ENCODE peak calls at places on chromosomes 5 and 9, in eight cellular contexts. F is BE2C; U is CD4-positive, alpha-beta T cell; C is cardiac fibroblast; G is Caco-2; Y is breast epithelium; I is esophagus squamous epithelium; L is tibial nerve. B is an unnamed sample.

GRCh38 chr5:39580702-39581498 is 156.1 kb upstream of the DAB2 start:
- DNase-seq in F (no peak), U (no peak), C (peak; percentile 76), G (no peak), Y (no peak), I (no peak), L (no peak), B (no peak)

GRCh38 chr9:105341784-105342183 is 97.3 kb downstream of the SLC44A1 start:
- DNase-seq in F (no peak), U (no peak), C (peak; percentile 35), G (no peak), Y (no peak), I (no peak), L (no peak), B (no peak)

GRCh38 chr5:174690256-174690655 is 34.1 kb upstream of the MSX2 start:
- DNase-seq in F (no peak), U (no peak), C (peak; percentile 6), G (peak; percentile 50), Y (no peak), I (no peak), L (no peak), B (no peak)

GRCh38 chr5:62354028-62354874 is 48.2 kb downstream of the KIF2A start:
- DNase-seq in F (peak; percentile 45), U (no peak), C (peak; percentile 74), G (no peak), Y (no peak), I (no peak), L (no peak), B (no peak)

GRCh38 chr5:112174959-112175594 is 244.0 kb downstream of the EPB41L4A start:
- DNase-seq in F (peak; percentile 39), U (no peak), C (peak; percentile 70), G (no peak), Y (no peak), I (no peak), L (no peak), B (no peak)

GRCh38 chr9:74133921-74134320 is 363.2 kb upstream of the RORB start:
- DNase-seq in F (no peak), U (no peak), C (no peak), G (no peak), Y (no peak), I (no peak), L (no peak), B (no peak)

GRCh38 chr9:16030513-16031185 is 477.8 kb downstream of the CCDC171 start:
- DNase-seq in F (no peak), U (no peak), C (peak; percentile 93), G (no peak), Y (no peak), I (no peak), L (no peak), B (no peak)

GRCh38 chr5:35938518-35939227 is at the start of gene CAPSL:
- DNase-seq in F (no peak), U (no peak), C (peak; percentile 63), G (peak; percentile 75), Y (peak; percentile 43), I (no peak), L (no peak), B (peak; percentile 68)

GRCh38 chr9:137665697-137666504 is 47.1 kb downstream of the EHMT1 start:
- DNase-seq in F (no peak), U (no peak), C (no peak), G (no peak), Y (no peak), I (no peak), L (no peak), B (no peak)

GRCh38 chr9:123284658-123285057 is 16.3 kb upstream of the STRBP start:
- DNase-seq in F (no peak), U (no peak), C (no peak), G (no peak), Y (no peak), I (no peak), L (no peak), B (no peak)

GRCh38 chr5:79236364-79236969 is 536 bp downstream of the JMY start:
- DNase-seq in F (peak; percentile 47), U (peak; percentile 50), C (no peak), G (no peak), Y (peak; percentile 22), I (no peak), L (no peak), B (peak; percentile 43)

GRCh38 chr5:95863383-95863757 is 40.8 kb upstream of the GLRX start:
- DNase-seq in F (no peak), U (no peak), C (peak; percentile 93), G (no peak), Y (no peak), I (no peak), L (peak; percentile 48), B (no peak)

GRCh38 chr5:44294492-44294891 is 94.7 kb downstream of the FGF10 start:
- DNase-seq in F (no peak), U (no peak), C (no peak), G (no peak), Y (no peak), I (no peak), L (peak; percentile 49), B (no peak)

GRCh38 chr5:141889282-141889871 is 11.2 kb upstream of the PCDH1 start:
- DNase-seq in F (no peak), U (no peak), C (peak; percentile 54), G (no peak), Y (no peak), I (no peak), L (no peak), B (no peak)

GRCh38 chr5:99037668-99038067 is 108.9 kb upstream of the CHD1 start:
- DNase-seq in F (no peak), U (peak; percentile 57), C (no peak), G (no peak), Y (no peak), I (no peak), L (no peak), B (no peak)

GRCh38 chr9:108468364-108468763 is 387.4 kb downstream of the ACTL7B start:
- DNase-seq in F (peak; percentile 74), U (no peak), C (peak; percentile 61), G (no peak), Y (no peak), I (no peak), L (no peak), B (no peak)

GRCh38 chr5:173201636-173202265 is 33.3 kb downstream of the NKX2-5 start:
- DNase-seq in F (no peak), U (no peak), C (peak; percentile 86), G (no peak), Y (no peak), I (no peak), L (no peak), B (no peak)

GRCh38 chr9:120710110-120710981 is 3.9 kb downstream of the MEGF9 start:
- DNase-seq in F (no peak), U (no peak), C (peak; percentile 67), G (no peak), Y (no peak), I (no peak), L (no peak), B (no peak)

GRCh38 chr5:138111181-138111580 is 27.3 kb downstream of the WNT8A start:
- DNase-seq in F (no peak), U (no peak), C (no peak), G (no peak), Y (no peak), I (no peak), L (no peak), B (no peak)

GRCh38 chr9:99472240-99472915 is 250.3 kb downstream of the SEC61B start:
- DNase-seq in F (no peak), U (no peak), C (no peak), G (no peak), Y (no peak), I (no peak), L (no peak), B (no peak)

GRCh38 chr9:105557804-105558610 is at the start of gene FKTN:
- DNase-seq in F (peak; percentile 88), U (peak; percentile 78), C (peak; percentile 89), G (peak; percentile 91), Y (peak; percentile 72), I (peak; percentile 24), L (peak; percentile 73), B (peak; percentile 81)

GRCh38 chr5:60141119-60141518 is 247.6 kb upstream of the PDE4D start:
- DNase-seq in F (no peak), U (no peak), C (no peak), G (no peak), Y (no peak), I (no peak), L (no peak), B (no peak)
- TF ChIP-seq CTCF in F (no peak), U (no peak), C (no peak), G (no peak), Y (no peak), I (no peak), L (no peak), B (no peak)

GRCh38 chr5:148005788-148006520 is 57.8 kb upstream of the SPINK5 start:
- DNase-seq in F (peak; percentile 58), U (no peak), C (peak; percentile 18), G (no peak), Y (no peak), I (no peak), L (no peak), B (no peak)
- TF ChIP-seq CTCF in F (peak; percentile 61), U (no peak), C (peak; percentile 14), G (no peak), Y (no peak), I (no peak), L (no peak), B (peak; percentile 12)

GRCh38 chr5:158758666-158759065 is 341.1 kb downstream of the EBF1 start:
- DNase-seq in F (no peak), U (no peak), C (peak; percentile 82), G (no peak), Y (no peak), I (no peak), L (no peak), B (no peak)

GRCh38 chr5:158759276-158759675 is 340.4 kb downstream of the EBF1 start:
- DNase-seq in F (no peak), U (no peak), C (peak; percentile 33), G (no peak), Y (no peak), I (no peak), L (no peak), B (no peak)

GRCh38 chr5:158755221-158755620 is 344.5 kb downstream of the EBF1 start:
- DNase-seq in F (no peak), U (no peak), C (no peak), G (no peak), Y (no peak), I (no peak), L (no peak), B (no peak)

GRCh38 chr5:158755971-158756370 is 343.7 kb downstream of the EBF1 start:
- DNase-seq in F (no peak), U (no peak), C (peak; percentile 32), G (no peak), Y (no peak), I (no peak), L (no peak), B (no peak)

DNA sequence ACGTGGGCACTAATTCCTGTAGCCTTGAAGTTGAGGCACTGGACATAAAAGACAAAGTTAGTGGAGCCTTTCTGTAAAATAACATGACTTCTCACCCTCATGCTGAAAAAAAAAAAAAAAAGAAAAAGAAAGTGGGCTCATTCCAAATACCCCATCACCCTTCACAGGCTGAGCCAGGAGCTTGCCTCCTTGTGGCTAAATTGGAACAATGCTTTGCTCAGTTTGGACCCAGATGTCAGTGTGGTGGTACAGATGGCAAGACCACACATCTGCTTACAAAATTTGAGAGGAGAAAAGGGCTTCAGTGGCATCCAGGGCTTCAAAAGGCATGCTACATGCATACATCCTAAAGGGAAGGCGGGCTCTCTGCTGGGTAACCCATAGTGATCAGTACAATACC is 342.8 kb downstream of the EBF1 start:
- DNase-seq in F (no peak), U (no peak), C (no peak), G (no peak), Y (no peak), I (no peak), L (no peak), B (no peak)
- TF ChIP-seq CTCF in F (peak; percentile 42), U (no peak), C (no peak), G (peak; percentile 16), Y (no peak), I (no peak), L (no peak), B (no peak)

GRCh38 chr9:9912459-9912858 is 700.3 kb downstream of the PTPRD start:
- DNase-seq in F (no peak), U (no peak), C (no peak), G (no peak), Y (no peak), I (no peak), L (no peak), B (no peak)
- TF ChIP-seq CTCF in F (peak; percentile 13), U (no peak), C (no peak), G (no peak), Y (no peak), I (no peak), L (no peak), B (peak; percentile 40)